ENCODE peak calls at places on chromosomes 2 and 18, in six cellular contexts. I, Z, M, R, L and G are unnamed samples.

GRCh38 chr18:79972720-79973119 is 8.3 kb downstream of the HSBP1L1 start:
- DNase-seq in I (no peak), Z (no peak), M (no peak), R (no peak), L (no peak), G (no peak)

GRCh38 chr18:70044626-70045025 is 97.0 kb upstream of the CD226 start:
- DNase-seq in I (no peak), Z (peak), M (no peak), R (no peak), L (no peak), G (no peak)

GRCh38 chr2:128384956-128385355 is 66.3 kb upstream of the HS6ST1 start:
- DNase-seq in I (no peak), Z (no peak), M (no peak), R (no peak), L (no peak), G (no peak)

GRCh38 chr2:241508240-241508509 is 209 bp downstream of the STK25 start:
- DNase-seq in I (no peak), Z (no peak), M (no peak), R (no peak), L (no peak), G (no peak)

GRCh38 chr2:183967756-183968155 is 630.6 kb upstream of the ZNF804A start:
- DNase-seq in I (no peak), Z (no peak), M (no peak), R (no peak), L (no peak), G (no peak)

GRCh38 chr2:60549250-60550150 is 4.0 kb downstream of the BCL11A start:
- DNase-seq in I (no peak), Z (no peak), M (peak), R (peak), L (peak), G (no peak)

GRCh38 chr2:97754690-97755346 is 41.4 kb downstream of the ZAP70 start:
- DNase-seq in I (no peak), Z (no peak), M (no peak), R (no peak), L (no peak), G (no peak)

GRCh38 chr2:3704647-3705046 is 1.3 kb downstream of the DCDC2C start:
- DNase-seq in I (no peak), Z (no peak), M (no peak), R (no peak), L (no peak), G (no peak)

GRCh38 chr18:54127759-54128378 is 96.6 kb downstream of the MBD2 start:
- DNase-seq in I (no peak), Z (peak), M (no peak), R (peak), L (no peak), G (no peak)

GRCh38 chr2:37776487-37776886 is 105.0 kb upstream of the CDC42EP3 start:
- DNase-seq in I (no peak), Z (peak), M (no peak), R (no peak), L (no peak), G (no peak)

GRCh38 chr2:95062716-95063400 is 37.4 kb downstream of the MAL start:
- DNase-seq in I (no peak), Z (no peak), M (no peak), R (no peak), L (no peak), G (no peak)

GRCh38 chr2:62783679-62784078 is 78.2 kb downstream of the EHBP1 start:
- DNase-seq in I (no peak), Z (no peak), M (no peak), R (no peak), L (no peak), G (no peak)

GRCh38 chr18:7174359-7175107 is 56.4 kb upstream of the LRRC30 start:
- DNase-seq in I (no peak), Z (no peak), M (no peak), R (no peak), L (peak), G (no peak)
- TF ChIP-seq CTCF in I (no peak), Z (no peak), M (no peak), R (no peak), L (no peak), G (no peak)

GRCh38 chr2:96359310-96359709 is 23.7 kb downstream of the NCAPH start:
- DNase-seq in I (peak), Z (no peak), M (no peak), R (no peak), L (peak), G (no peak)
- TF ChIP-seq CTCF in I (no peak), Z (peak), M (peak), R (no peak), L (peak), G (peak)

DNA sequence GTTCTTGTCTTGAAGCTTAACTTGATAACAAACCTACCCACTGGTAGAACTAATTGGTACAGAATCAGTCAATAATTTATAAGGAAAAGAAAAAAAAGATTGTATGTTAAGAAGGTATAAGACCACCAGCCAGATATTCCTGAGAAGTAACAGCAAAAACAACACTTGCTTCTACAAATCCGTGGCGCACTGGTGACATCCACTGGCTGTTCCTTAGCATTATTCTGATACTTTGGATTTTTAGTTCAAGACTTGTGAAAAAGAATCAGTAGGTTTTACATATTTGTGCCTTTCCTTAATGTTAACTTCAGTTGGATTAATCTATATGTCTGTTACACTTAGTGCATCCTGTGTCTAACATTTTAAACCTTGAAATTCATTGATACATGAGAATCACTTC is 141.8 kb downstream of the GRB14 start:
- DNase-seq in I (no peak), Z (no peak), M (no peak), R (no peak), L (no peak), G (peak)
- TF ChIP-seq CTCF in I (no peak), Z (peak), M (no peak), R (no peak), L (peak), G (peak)

GRCh38 chr18:58661423-58661822 is 9.8 kb upstream of the MALT1 start:
- DNase-seq in I (no peak), Z (no peak), M (no peak), R (no peak), L (no peak), G (no peak)
- TF ChIP-seq CTCF in I (no peak), Z (peak), M (peak), R (no peak), L (no peak), G (no peak)

GRCh38 chr2:160278889-160279196 is 78.8 kb upstream of the ITGB6 start:
- DNase-seq in I (no peak), Z (no peak), M (no peak), R (no peak), L (no peak), G (no peak)
- TF ChIP-seq CTCF in I (no peak), Z (peak), M (no peak), R (peak), L (peak), G (peak)

DNA sequence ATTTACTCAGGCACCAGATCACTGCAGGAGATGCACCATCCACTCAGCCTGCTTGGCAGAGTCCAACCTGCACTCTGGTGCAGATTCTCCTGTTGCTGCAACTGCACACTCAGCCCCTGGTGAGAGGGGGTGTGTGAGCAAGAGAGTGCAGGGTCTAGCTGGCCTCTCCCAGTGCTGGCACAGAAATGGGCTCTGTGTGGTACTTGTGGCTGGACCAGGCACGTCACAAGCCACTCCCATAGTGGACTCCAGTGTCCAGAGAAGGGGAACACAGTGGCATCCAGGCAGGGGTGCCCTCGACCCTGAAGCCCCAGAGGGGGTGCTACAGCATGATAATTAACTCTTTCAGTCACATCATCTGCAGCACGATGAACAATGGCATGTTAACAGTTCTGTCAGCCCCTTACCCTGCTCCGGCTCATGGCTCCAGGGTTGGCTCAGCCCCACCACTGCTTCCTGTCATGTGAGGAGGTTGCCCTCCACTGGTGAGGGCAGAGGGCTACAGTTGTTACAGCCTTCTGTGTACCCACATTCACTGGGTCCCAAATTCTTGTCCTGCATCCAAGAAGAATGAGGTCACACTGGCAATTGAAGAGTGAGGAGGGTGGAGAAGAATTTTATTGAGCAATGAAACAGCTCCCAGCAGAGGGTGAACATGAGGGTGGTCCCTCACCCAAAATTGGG is 135.7 kb downstream of the EVA1A start:
- DNase-seq in I (no peak), Z (no peak), M (no peak), R (no peak), L (no peak), G (no peak)
- TF ChIP-seq CTCF in I (no peak), Z (peak), M (no peak), R (no peak), L (no peak), G (peak)

GRCh38 chr2:71070294-71071025 is 2.0 kb downstream of the NAGK start:
- DNase-seq in I (no peak), Z (peak), M (peak), R (no peak), L (peak), G (no peak)
- TF ChIP-seq CTCF in I (no peak), Z (peak), M (peak), R (no peak), L (peak), G (peak)

DNA sequence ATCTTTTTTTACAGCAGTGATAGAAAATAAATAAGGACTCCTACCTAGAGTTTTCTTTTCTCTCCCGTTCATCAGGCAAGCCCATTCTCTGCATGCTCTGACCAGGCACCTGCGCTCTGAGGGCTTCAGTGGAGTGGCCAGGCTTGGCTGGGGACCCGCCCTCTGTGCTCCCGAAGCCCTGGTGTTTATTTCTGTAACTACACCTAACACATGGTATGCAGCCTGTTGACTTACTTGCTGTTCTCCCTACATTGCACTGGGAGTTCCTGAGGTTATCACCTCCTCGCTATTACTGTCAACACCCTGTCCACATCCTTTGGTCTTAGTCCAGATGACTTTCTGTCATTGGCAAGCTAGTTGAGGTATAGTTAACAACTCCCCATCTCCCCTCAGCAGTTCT is 317.7 kb downstream of the LPIN1 start:
- DNase-seq in I (peak), Z (no peak), M (no peak), R (no peak), L (no peak), G (no peak)
- TF ChIP-seq CTCF in I (peak), Z (no peak), M (no peak), R (no peak), L (no peak), G (no peak)

GRCh38 chr2:196876364-196876763 is 50.1 kb downstream of the PGAP1 start:
- DNase-seq in I (no peak), Z (no peak), M (no peak), R (no peak), L (no peak), G (no peak)
- TF ChIP-seq CTCF in I (no peak), Z (no peak), M (no peak), R (no peak), L (no peak), G (no peak)

GRCh38 chr2:20648831-20649230 is 2.1 kb downstream of the HS1BP3 start:
- DNase-seq in I (no peak), Z (no peak), M (no peak), R (no peak), L (no peak), G (no peak)

GRCh38 chr2:20650880-20651730 is at the start of gene HS1BP3:
- DNase-seq in I (peak), Z (peak), M (peak), R (peak), L (peak), G (peak)

GRCh38 chr2:20649586-20650375 is 1.1 kb downstream of the HS1BP3 start:
- DNase-seq in I (no peak), Z (no peak), M (no peak), R (no peak), L (no peak), G (no peak)

GRCh38 chr2:20651731-20652099 is 817 bp upstream of the HS1BP3 start:
- DNase-seq in I (no peak), Z (no peak), M (no peak), R (no peak), L (no peak), G (no peak)

DNA sequence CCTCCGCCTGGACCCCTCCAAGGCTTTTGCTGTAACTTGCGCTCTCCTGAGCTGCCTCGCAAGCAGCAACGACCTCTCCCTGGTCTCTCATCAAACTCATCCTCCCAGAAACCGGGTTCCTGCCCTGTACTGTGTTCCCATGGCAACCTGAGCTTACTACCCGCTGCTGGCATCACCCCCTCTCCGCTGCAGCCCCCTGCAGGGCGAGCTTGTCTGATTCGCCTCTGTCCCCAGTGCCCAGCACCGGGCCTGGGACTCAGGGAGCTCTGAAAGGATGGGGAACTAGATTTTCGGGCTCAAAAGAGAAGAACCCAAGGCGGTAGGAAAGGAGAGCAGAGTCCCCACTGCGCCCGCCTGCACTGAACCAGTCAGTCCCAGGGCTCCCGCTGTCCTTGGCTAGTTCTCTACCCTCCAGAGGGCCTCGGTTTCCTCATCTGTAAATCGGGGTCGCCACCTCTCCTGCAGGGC is 452 bp downstream of the HS1BP3 start:
- DNase-seq in I (no peak), Z (peak), M (no peak), R (peak), L (no peak), G (no peak)
- TF ChIP-seq CTCF in I (no peak), Z (no peak), M (no peak), R (no peak), L (no peak), G (no peak)